ENCODE peak calls at places on chromosomes 3 and 15, in four cellular contexts. B is NCI-H460, E is neural crest cell, Q is RKO. I is an unnamed sample.

GRCh38 chr3:114035146-114035545 is 21.2 kb downstream of the CCDC191 start:
- DNase-seq in Q (peak; percentile 27), E (no peak), B (no peak), I (no peak)

GRCh38 chr3:125608419-125608818 is 13.1 kb upstream of the OSBPL11 start:
- DNase-seq in B (no peak), E (no peak), Q (no peak), I (no peak)

GRCh38 chr15:91186892-91187644 is 87.0 kb downstream of the SV2B start:
- DNase-seq in B (peak; percentile 15), Q (peak; percentile 49), E (peak; percentile 7), I (peak; percentile 34)

GRCh38 chr3:187739125-187739560 is 6.1 kb downstream of the BCL6 start:
- DNase-seq in E (no peak), Q (no peak), B (no peak), I (no peak)

GRCh38 chr3:184805351-184806038 is 6.5 kb upstream of the VPS8 start:
- DNase-seq in B (no peak), Q (no peak), E (no peak), I (peak; percentile 12)

GRCh38 chr3:171867976-171868375 is 24.8 kb downstream of the TMEM212 start:
- DNase-seq in E (no peak), B (no peak), Q (peak; percentile 15), I (no peak)

GRCh38 chr3:160130950-160131349 is 94.3 kb upstream of the C3orf80 start:
- DNase-seq in E (no peak), Q (no peak), B (no peak), I (peak; percentile 67)

GRCh38 chr15:35838422-35839150 is 292.6 kb upstream of the DPH6 start:
- DNase-seq in B (no peak), E (no peak), Q (no peak), I (peak; percentile 8)

GRCh38 chr3:11477286-11477935 is 166.3 kb downstream of the VGLL4 start:
- DNase-seq in Q (no peak), B (no peak), E (no peak), I (peak; percentile 88)

GRCh38 chr15:95097366-95097765 is 866.0 kb downstream of the MCTP2 start:
- DNase-seq in B (no peak), E (no peak), Q (no peak), I (no peak)

GRCh38 chr3:33586402-33586801 is 131.7 kb downstream of the CLASP2 start:
- DNase-seq in B (no peak), Q (no peak), E (no peak), I (no peak)

GRCh38 chr3:69161587-69162196 is 39.3 kb upstream of the LMOD3 start:
- DNase-seq in B (peak; percentile 51), Q (peak; percentile 70), E (peak; percentile 18), I (peak; percentile 71)

GRCh38 chr3:181628384-181628783 is 83.3 kb upstream of the SOX2 start:
- DNase-seq in E (no peak), B (no peak), Q (no peak), I (no peak)

GRCh38 chr3:176840604-176841287 is 356.5 kb downstream of the TBL1XR1 start:
- DNase-seq in B (no peak), E (no peak), Q (no peak), I (no peak)

GRCh38 chr3:12541625-12542024 is 3.7 kb downstream of the MKRN2OS start:
- DNase-seq in Q (no peak), B (no peak), E (no peak), I (peak; percentile 47)

GRCh38 chr3:160372780-160373179 is 26.2 kb downstream of the IFT80 start:
- DNase-seq in B (no peak), Q (no peak), E (no peak), I (no peak)

GRCh38 chr15:98154863-98155262 is 194.4 kb downstream of the ARRDC4 start:
- DNase-seq in B (no peak), E (no peak), Q (no peak), I (no peak)

GRCh38 chr3:121995190-121996137 is 26.6 kb downstream of the ILDR1 start:
- DNase-seq in Q (peak; percentile 54), E (peak; percentile 4), B (peak; percentile 34), I (peak; percentile 68)

GRCh38 chr3:50464578-50464977 is 38.9 kb downstream of the CACNA2D2 start:
- DNase-seq in E (no peak), Q (no peak), B (no peak), I (no peak)

GRCh38 chr3:15796771-15797599 is 794 bp downstream of the ANKRD28 start:
- DNase-seq in E (peak; percentile 5), B (no peak), Q (peak; percentile 66), I (peak; percentile 8)

GRCh38 chr3:185207931-185208746 is 45.7 kb downstream of the EHHADH start:
- DNase-seq in B (no peak), Q (no peak), E (no peak), I (no peak)

GRCh38 chr15:49063402-49064280 is 17.4 kb upstream of the SECISBP2L start:
- DNase-seq in E (no peak), Q (no peak), B (no peak), I (no peak)

GRCh38 chr3:111332488-111333095 is 209.4 kb upstream of the CD96 start:
- DNase-seq in E (no peak), B (no peak), Q (no peak), I (no peak)

GRCh38 chr3:180408654-180409053 is 193.3 kb upstream of the TTC14 start:
- DNase-seq in E (no peak), B (no peak), Q (peak; percentile 83), I (no peak)

GRCh38 chr3:176799675-176800074 is 397.6 kb downstream of the TBL1XR1 start:
- DNase-seq in B (no peak), E (no peak), Q (no peak), I (no peak)

GRCh38 chr3:5565026-5565425 is 377.5 kb downstream of the EDEM1 start:
- DNase-seq in Q (no peak), E (no peak), B (no peak), I (no peak)

GRCh38 chr3:122357828-122358617 is 25.0 kb downstream of the MIX23 start:
- DNase-seq in E (no peak), Q (peak; percentile 34), B (no peak), I (no peak)

GRCh38 chr3:169695051-169695450 is 31.5 kb upstream of the MECOM start:
- DNase-seq in B (no peak), E (no peak), Q (no peak), I (peak; percentile 65)

GRCh38 chr15:35107122-35107521 is 22.0 kb upstream of the NANOGP8 start:
- DNase-seq in Q (peak; percentile 3), E (no peak), B (no peak), I (no peak)

GRCh38 chr3:70982700-70983140 is 600.8 kb downstream of the FOXP1 start:
- DNase-seq in Q (no peak), B (peak; percentile 67), E (peak; percentile 14), I (peak; percentile 74)

GRCh38 chr3:131107637-131108433 is 81.2 kb downstream of the NEK11 start:
- DNase-seq in Q (no peak), E (no peak), B (no peak), I (no peak)

GRCh38 chr3:129358177-129359101 is 70.0 kb downstream of the EFCAB12 start:
- DNase-seq in Q (no peak), E (no peak), B (no peak), I (no peak)

GRCh38 chr3:184503647-184504046 is 57.9 kb upstream of the EPHB3 start:
- DNase-seq in Q (no peak), B (no peak), E (no peak), I (no peak)

I was measured in cardiac muscle cell.